ENCODE peak calls at places on chromosomes 7 and 10, in five cellular contexts. L is right lobe of liver, U is stomach, B is psoas muscle, K is ovary. Q is an unnamed sample. For H3K9me3, the result is how much of the 10 kb centered on the place peaks cover.

GRCh38 chr7:108327353-108327752 is 128.9 kb downstream of the NRCAM start:
- DNase-seq in L (no peak), U (no peak), B (no peak), K (no peak), Q (no peak)

GRCh38 chr10:17113889-17114288 is 15.7 kb downstream of the CUBN start:
- DNase-seq in L (no peak), U (no peak), B (peak), K (no peak), Q (peak)

GRCh38 chr7:36207451-36208291 is 54.6 kb downstream of the EEPD1 start:
- DNase-seq in L (peak), U (peak), B (peak), K (peak), Q (peak)

GRCh38 chr10:130905386-130905785 is 406.1 kb downstream of the TCERG1L start:
- DNase-seq in L (no peak), U (no peak), B (no peak), K (no peak), Q (no peak)

GRCh38 chr10:102629661-102630614 is 14.3 kb upstream of the TRIM8 start:
- DNase-seq in L (peak), U (no peak), B (peak), K (no peak), Q (peak)

GRCh38 chr10:6002809-6003500 is 25.6 kb upstream of the IL15RA start:
- DNase-seq in L (no peak), U (no peak), B (no peak), K (no peak), Q (no peak)

GRCh38 chr10:125370578-125370977 is 210.2 kb upstream of the CTBP2 start:
- DNase-seq in L (no peak), U (no peak), B (no peak), K (no peak), Q (peak)

GRCh38 chr7:138745189-138745588 is 44.0 kb upstream of the SVOPL start:
- DNase-seq in L (no peak), U (no peak), B (no peak), K (no peak), Q (no peak)

GRCh38 chr7:91846436-91846835 is 34.1 kb downstream of the MTERF1 start:
- DNase-seq in L (no peak), U (no peak), B (no peak), K (no peak), Q (no peak)

GRCh38 chr7:15720849-15721471 is 34.5 kb upstream of the MEOX2 start:
- DNase-seq in L (no peak), U (no peak), B (no peak), K (peak), Q (peak)

GRCh38 chr10:87841215-87841614 is 22.1 kb downstream of the KLLN start:
- DNase-seq in L (no peak), U (no peak), B (no peak), K (no peak), Q (no peak)

GRCh38 chr10:22433875-22434274 is 88.6 kb downstream of the SPAG6 start:
- DNase-seq in L (no peak), U (no peak), B (no peak), K (no peak), Q (no peak)

GRCh38 chr10:133261726-133262325 is 14.8 kb downstream of the ADAM8 start:
- DNase-seq in L (peak), U (peak), B (peak), K (peak), Q (peak)

GRCh38 chr7:13907824-13908223 is 81.6 kb downstream of the ETV1 start:
- DNase-seq in L (no peak), U (no peak), B (no peak), K (no peak), Q (no peak)

GRCh38 chr7:137836113-137836509 is 10.7 kb downstream of the DGKI start:
- DNase-seq in L (no peak), U (no peak), B (no peak), K (no peak), Q (no peak)

GRCh38 chr10:30294506-30295280 is 54.4 kb downstream of the MTPAP start:
- DNase-seq in L (no peak), U (no peak), B (no peak), K (no peak), Q (no peak)

GRCh38 chr10:62230344-62231138 is 38.1 kb downstream of the RTKN2 start:
- DNase-seq in L (no peak), U (no peak), B (no peak), K (no peak), Q (no peak)

GRCh38 chr7:192035-192649 is at the start of gene FAM20C:
- DNase-seq in L (peak), U (peak), B (peak), K (peak), Q (no peak)

GRCh38 chr7:98771519-98772241 is 98.1 kb downstream of the TMEM130 start:
- DNase-seq in L (no peak), U (no peak), B (no peak), K (no peak), Q (no peak)

GRCh38 chr10:100185364-100186252 is at the start of gene ERLIN1:
- DNase-seq in L (peak), U (peak), B (peak), K (peak), Q (peak)

GRCh38 chr7:119177863-119178262 is 953.4 kb downstream of the ANKRD7 start:
- DNase-seq in L (no peak), U (no peak), B (no peak), K (no peak), Q (no peak)

GRCh38 chr7:148886844-148887243 is 2.8 kb upstream of the EZH2 start:
- DNase-seq in L (no peak), U (no peak), B (no peak), K (no peak), Q (no peak)

GRCh38 chr10:77965294-77965693 is 38.7 kb upstream of the DLG5 start:
- DNase-seq in L (no peak), U (no peak), B (no peak), K (no peak), Q (no peak)

GRCh38 chr7:87159538-87159937 is 7.3 kb downstream of the DMTF1 start:
- DNase-seq in L (no peak), U (no peak), B (no peak), K (no peak), Q (no peak)

GRCh38 chr10:58898854-58899573 is 277.4 kb upstream of the PHYHIPL start:
- DNase-seq in L (no peak), U (no peak), B (no peak), K (no peak), Q (no peak)

GRCh38 chr7:46754135-46754730 is 827.7 kb downstream of the TNS3 start:
- DNase-seq in L (no peak), U (no peak), B (no peak), K (no peak), Q (no peak)

GRCh38 chr7:89661876-89662275 is 492.4 kb upstream of the STEAP1 start:
- DNase-seq in L (no peak), U (no peak), B (no peak), K (no peak), Q (no peak)

GRCh38 chr10:48682265-48682664 is 2.4 kb upstream of the WDFY4 start:
- DNase-seq in L (no peak), U (no peak), B (no peak), K (no peak), Q (no peak)

GRCh38 chr7:26468625-26469024 is 177.0 kb downstream of the SNX10 start:
- DNase-seq in L (no peak), U (no peak), B (no peak), K (no peak), Q (no peak)

GRCh38 chr10:7192831-7193348 is 217.9 kb downstream of the SFMBT2 start:
- DNase-seq in L (no peak), U (no peak), B (no peak), K (no peak), Q (no peak)

GRCh38 chr7:152341039-152341913 is 94.5 kb downstream of the KMT2C start:
- DNase-seq in L (no peak), U (peak), B (no peak), K (no peak), Q (peak)

GRCh38 chr10:75910032-75910431 is 478.6 kb downstream of the LRMDA start:
- DNase-seq in L (no peak), U (no peak), B (no peak), K (no peak), Q (no peak)

GRCh38 chr10:125726914-125727313 is 7.4 kb downstream of the EDRF1 start:
- DNase-seq in L (no peak), U (no peak), B (no peak), K (no peak), Q (no peak)

GRCh38 chr7:39130740-39131538 is 153.2 kb downstream of the POU6F2 start:
- DNase-seq in L (no peak), U (no peak), B (no peak), K (no peak), Q (no peak)

GRCh38 chr7:150986099-150986512 is 4.7 kb upstream of the NOS3 start:
- DNase-seq in L (peak), U (peak), B (peak), K (no peak), Q (peak)

GRCh38 chr10:21161090-21161625 is 264.0 kb upstream of the NEBL start:
- DNase-seq in L (no peak), U (no peak), B (no peak), K (no peak), Q (no peak)

GRCh38 chr7:54992876-54993490 is 25.8 kb upstream of the EGFR start:
- DNase-seq in L (no peak), U (no peak), B (no peak), K (no peak), Q (no peak)

GRCh38 chr10:99560277-99561126 is 27.8 kb downstream of the NKX2-3 start:
- DNase-seq in L (no peak), U (peak), B (no peak), K (peak), Q (peak)

GRCh38 chr7:138481447-138482380 is 21.7 kb downstream of the TRIM24 start:
- DNase-seq in L (no peak), U (no peak), B (no peak), K (no peak), Q (no peak)

GRCh38 chr10:68618234-68618633 is 58.1 kb downstream of the TET1 start:
- DNase-seq in L (no peak), U (no peak), B (no peak), K (no peak), Q (no peak)

GRCh38 chr7:158543840-158544239 is 43.8 kb downstream of the PTPRN2 start:
- DNase-seq in L (no peak), U (no peak), B (no peak), K (no peak), Q (no peak)

GRCh38 chr7:158543401-158543680 is 44.3 kb downstream of the PTPRN2 start:
- DNase-seq in L (no peak), U (no peak), B (no peak), K (no peak), Q (no peak)

GRCh38 chr7:158539711-158540146 is 47.9 kb downstream of the PTPRN2 start:
- DNase-seq in L (no peak), U (no peak), B (no peak), K (no peak), Q (no peak)

GRCh38 chr7:158542651-158543400 is 44.8 kb downstream of the PTPRN2 start:
- DNase-seq in L (no peak), U (no peak), B (no peak), K (no peak), Q (no peak)

GRCh38 chr7:158541330-158542010 is 46.2 kb downstream of the PTPRN2 start:
- DNase-seq in L (no peak), U (no peak), B (no peak), K (no peak), Q (no peak)
- H3K9me3 ChIP-seq in L (under half), U (under half), B (under half), K (under half), Q (under half)

DNA sequence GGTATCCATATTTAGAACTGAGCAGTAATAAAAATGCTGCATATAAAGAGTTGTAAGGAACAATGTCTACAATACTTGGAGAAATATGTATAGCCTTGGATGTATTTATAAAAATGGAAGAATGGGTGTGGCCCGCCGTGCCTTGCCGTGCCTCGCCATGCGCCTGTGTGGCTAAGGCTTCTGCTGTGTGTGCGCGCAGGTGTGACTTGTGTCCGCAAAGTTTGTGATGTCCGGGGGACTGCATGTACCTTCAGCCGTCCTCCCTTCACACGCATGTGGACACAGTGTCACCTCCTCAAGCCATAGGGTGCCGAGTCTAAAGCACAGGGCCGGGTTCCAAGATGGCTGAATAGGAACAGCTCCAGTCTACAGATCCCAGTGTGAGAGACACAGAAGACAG is 9.8 kb downstream of the SAMD9 start:
- DNase-seq in L (no peak), U (no peak), B (no peak), K (no peak), Q (no peak)
- H3K9me3 ChIP-seq in L (under half), U (half or more), B (under half), K (under half), Q (under half)

GRCh38 chr7:67392596-67393438 is 396.2 kb downstream of the TYW1 start:
- DNase-seq in L (no peak), U (no peak), B (no peak), K (no peak), Q (no peak)

DNA sequence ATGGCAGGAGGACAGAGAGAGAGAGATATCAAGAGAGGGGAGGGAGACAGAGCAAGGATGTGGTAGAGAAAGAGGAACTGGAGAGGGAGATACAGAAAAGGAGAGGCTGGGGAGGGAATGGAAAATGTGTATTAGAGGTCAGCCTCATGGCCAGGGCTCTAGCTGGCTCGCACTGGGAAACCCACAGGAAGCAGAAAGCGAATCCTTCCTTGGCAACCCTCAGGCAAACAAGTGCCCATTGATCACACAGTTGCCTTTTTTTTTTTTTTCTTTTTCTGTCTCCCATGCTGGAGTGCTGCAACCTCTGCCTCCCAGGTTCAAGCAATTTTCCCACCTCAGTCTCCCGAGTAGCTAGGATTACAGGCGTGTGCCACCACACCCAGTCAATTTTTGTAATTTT is 391.2 kb downstream of the TYW1 start:
- DNase-seq in L (no peak), U (no peak), B (no peak), K (no peak), Q (no peak)
- H3K9me3 ChIP-seq in L (under half), U (under half), B (under half), K (under half), Q (under half)

GRCh38 chr10:4704034-4704545 is 121.9 kb upstream of the AKR1E2 start:
- DNase-seq in L (no peak), U (no peak), B (no peak), K (no peak), Q (no peak)
- H3K9me3 ChIP-seq in L (under half), U (under half), B (under half), K (under half), Q (under half)

DNA sequence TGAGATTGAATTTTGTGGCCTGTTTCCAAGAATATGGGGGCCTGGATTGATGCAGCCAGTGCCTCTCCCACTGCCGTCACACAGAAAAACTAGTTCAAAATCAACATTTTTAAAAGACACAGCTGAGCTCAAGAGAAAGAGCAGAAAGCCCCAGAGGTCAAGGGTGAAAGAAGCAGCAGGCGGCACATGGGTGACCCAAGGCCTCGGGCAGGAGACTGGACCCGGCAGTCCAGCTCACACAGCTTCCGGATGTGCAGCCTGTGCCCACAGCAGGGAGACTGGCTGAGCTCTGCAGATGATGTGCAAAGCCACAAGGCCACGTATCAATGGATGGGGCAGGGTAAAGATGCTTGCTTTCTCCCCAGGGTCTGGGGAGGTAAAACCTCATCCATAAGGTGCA is 50.4 kb upstream of the RNF32 start:
- DNase-seq in L (no peak), U (no peak), B (no peak), K (no peak), Q (no peak)
- H3K9me3 ChIP-seq in L (under half), U (under half), B (under half), K (under half), Q (under half)

DNA sequence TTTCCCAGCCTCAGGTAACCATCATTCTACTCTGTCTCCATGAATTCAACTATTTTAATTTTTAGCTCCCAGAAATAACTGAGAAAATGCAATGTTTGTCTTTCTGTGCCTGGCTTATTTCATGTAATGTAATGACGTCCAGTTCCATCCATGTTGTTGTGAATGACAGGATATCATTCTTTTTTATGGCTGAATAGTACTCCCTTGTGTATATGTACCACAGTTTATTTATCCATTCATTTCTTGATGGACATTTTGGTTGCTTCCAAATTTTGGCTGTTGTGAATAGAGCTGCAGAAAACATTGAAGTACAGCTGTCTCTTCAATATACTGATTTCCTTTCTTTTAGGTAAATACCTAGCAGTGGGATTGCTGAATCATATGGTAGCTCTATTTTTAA is 10.5 kb downstream of the ATRNL1 start:
- DNase-seq in L (no peak), U (no peak), B (no peak), K (no peak), Q (no peak)
- H3K9me3 ChIP-seq in L (under half), U (under half), B (under half), K (under half), Q (under half)

DNA sequence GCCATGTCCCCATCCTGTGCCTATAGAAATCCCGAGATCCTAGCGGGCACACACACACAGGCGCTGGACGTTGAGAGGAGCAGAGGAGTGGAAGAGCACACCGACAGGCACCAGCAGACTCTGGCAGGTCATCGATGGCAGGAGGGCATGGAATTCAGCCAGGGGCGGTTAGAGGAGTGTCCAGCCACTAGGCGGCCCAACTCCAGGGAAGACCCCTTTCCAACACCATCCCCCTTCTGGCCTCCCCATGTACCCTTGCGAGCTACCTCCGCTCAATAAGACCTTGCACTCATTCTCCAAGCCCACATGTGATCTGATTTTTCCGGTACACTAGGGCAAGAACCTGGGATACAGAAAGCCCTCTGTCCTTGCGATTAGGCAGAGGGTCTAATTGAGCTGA is 356.0 kb upstream of the DPP6 start:
- DNase-seq in L (no peak), U (no peak), B (no peak), K (no peak), Q (no peak)
- H3K9me3 ChIP-seq in L (under half), U (under half), B (under half), K (under half), Q (under half)

GRCh38 chr7:156158213-156158612 is 345.9 kb upstream of the SHH start:
- DNase-seq in L (no peak), U (no peak), B (no peak), K (no peak), Q (no peak)
- H3K9me3 ChIP-seq in L (under half), U (under half), B (under half), K (under half), Q (under half)

GRCh38 chr7:11319491-11320274 is 346.0 kb downstream of the PHF14 start:
- DNase-seq in L (no peak), U (no peak), B (no peak), K (no peak), Q (no peak)
- H3K9me3 ChIP-seq in L (under half), U (under half), B (under half), K (under half), Q (under half)

DNA sequence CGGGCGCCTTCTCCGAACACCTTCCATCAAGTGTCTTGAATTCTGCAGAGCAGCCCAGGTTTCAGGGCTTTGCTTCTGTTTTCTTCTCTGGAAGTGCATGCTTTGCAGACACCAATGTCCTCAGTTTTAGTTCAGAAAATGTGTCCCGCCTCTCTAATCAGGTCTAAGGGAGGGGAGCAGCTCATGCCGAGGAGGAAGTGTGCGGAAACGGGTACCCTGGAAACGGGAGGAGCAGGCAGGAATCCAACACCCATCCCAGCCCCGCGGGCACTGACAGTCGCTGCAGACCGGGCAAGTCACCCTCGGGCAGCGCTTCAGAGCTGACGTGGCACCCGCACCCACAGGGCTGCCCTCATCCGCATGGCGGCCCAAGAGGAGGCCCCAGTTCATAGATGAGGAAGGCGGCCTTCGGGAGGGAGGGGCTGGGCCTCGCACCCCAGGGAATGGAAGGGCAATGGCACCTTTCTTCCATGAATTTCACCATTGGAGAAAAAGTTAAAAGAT is 338.7 kb downstream of the DNAJB6 start:
- DNase-seq in L (peak), U (peak), B (no peak), K (peak), Q (no peak)
- H3K9me3 ChIP-seq in L (under half), U (under half), B (under half), K (under half), Q (under half)